ENCODE peak calls at places on chromosomes 7 and 10, in four cellular contexts. K is activated naive CD8-positive, alpha-beta T cell treated with anti-CD3 and anti-CD28 coated beads, Interleukin-2, amount 50 U/mL, for 24 hours; M is BE2C; O is activated T-cell treated with anti-CD3 and anti-CD28 coated beads for 4 hours. I is an unnamed sample.

GRCh38 chr7:20351901-20352300 is 21.2 kb downstream of the ITGB8 start:
- DNase-seq in O (no peak), M (no peak), K (no peak), I (no peak)

GRCh38 chr10:26292058-26292457 is 75.5 kb downstream of the GAD2 start:
- DNase-seq in M (no peak), O (no peak), K (no peak), I (no peak)

GRCh38 chr7:90988523-90988922 is 275.7 kb upstream of the FZD1 start:
- DNase-seq in K (no peak), O (no peak), M (no peak), I (no peak)

GRCh38 chr10:100510533-100511308 is 8.9 kb downstream of the SEC31B start:
- DNase-seq in M (no peak), K (peak), O (peak), I (peak)

GRCh38 chr7:138878064-138878463 is 80.1 kb upstream of the ATP6V0A4 start:
- DNase-seq in O (no peak), K (no peak), M (no peak), I (no peak)

GRCh38 chr7:80316811-80317210 is 182.2 kb downstream of the GNAI1 start:
- DNase-seq in O (no peak), K (no peak), M (no peak), I (no peak)

GRCh38 chr10:88211230-88211629 is 347.8 kb downstream of the PTEN start:
- DNase-seq in O (no peak), M (no peak), K (no peak), I (no peak)

GRCh38 chr10:37960738-37961137 is 15.7 kb downstream of the ZNF25 start:
- DNase-seq in O (no peak), K (no peak), M (no peak), I (no peak)

GRCh38 chr10:132868995-132869394 is 73.4 kb downstream of the CFAP46 start:
- DNase-seq in K (no peak), M (no peak), O (no peak), I (no peak)

GRCh38 chr7:151539055-151539714 is 19.5 kb upstream of the RHEB start:
- DNase-seq in M (peak), K (no peak), O (no peak), I (no peak)